ENCODE peak calls at places on chromosomes 3 and 15, in six cellular contexts. N is sigmoid colon, A is transverse colon, I is stomach, Y is suprapubic skin, M is GM12878. J is an unnamed sample. For H3K4me1 and H3K36me3, the result is how much of the 10 kb centered on the place peaks cover.

GRCh38 chr3:66407281-66408218 is 93.3 kb downstream of the LRIG1 start:
- DNase-seq in N (peak), A (peak), M (no peak), I (peak), Y (no peak), J (no peak)

GRCh38 chr3:64008487-64008886 is 14.8 kb downstream of the PSMD6 start:
- DNase-seq in I (no peak), A (no peak), Y (no peak), N (no peak), M (no peak), J (no peak)

GRCh38 chr15:96578393-96578792 is 247.9 kb downstream of the NR2F2 start:
- DNase-seq in Y (no peak), M (no peak), N (no peak), I (no peak), A (no peak), J (no peak)

GRCh38 chr3:128481438-128481942 is 11.5 kb downstream of the GATA2 start:
- DNase-seq in N (no peak), Y (no peak), I (no peak), A (no peak), M (no peak), J (no peak)

GRCh38 chr15:73988075-73988969 is 3.8 kb downstream of the STOML1 start:
- DNase-seq in M (no peak), N (peak), A (no peak), I (no peak), Y (no peak), J (no peak)

GRCh38 chr3:48369685-48370329 is 2.2 kb upstream of the FBXW12 start:
- DNase-seq in M (no peak), Y (no peak), N (no peak), A (peak), I (no peak), J (no peak)

GRCh38 chr15:58489693-58490404 is 58.1 kb downstream of the LIPC start:
- DNase-seq in N (no peak), Y (no peak), A (no peak), M (no peak), I (no peak), J (no peak)

GRCh38 chr15:68508485-68509189 is 70.2 kb upstream of the CORO2B start:
- DNase-seq in M (no peak), A (no peak), Y (peak), I (no peak), N (no peak), J (no peak)

GRCh38 chr15:99427668-99428361 is 138.0 kb upstream of the MEF2A start:
- DNase-seq in N (peak), I (no peak), Y (peak), A (no peak), M (no peak), J (no peak)

GRCh38 chr3:8712045-8712870 is 21.3 kb upstream of the CAV3 start:
- DNase-seq in M (no peak), N (no peak), I (no peak), A (no peak), Y (no peak), J (no peak)

GRCh38 chr3:7876741-7877297 is 624.8 kb upstream of the LMCD1 start:
- DNase-seq in I (no peak), Y (no peak), N (no peak), M (no peak), A (no peak), J (no peak)

GRCh38 chr15:99955181-99955525 is 221.9 kb upstream of the LYSMD4 start:
- DNase-seq in Y (peak), A (no peak), I (no peak), M (no peak), N (no peak), J (no peak)

GRCh38 chr3:174936590-174936989 is 77.5 kb downstream of the NAALADL2 start:
- DNase-seq in I (no peak), M (no peak), Y (no peak), A (no peak), N (no peak), J (no peak)

GRCh38 chr3:187918081-187918644 is 172.9 kb upstream of the BCL6 start:
- DNase-seq in N (no peak), A (no peak), Y (no peak), I (no peak), M (no peak), J (no peak)

GRCh38 chr15:65067334-65067644 is 502 bp downstream of the RASL12 start:
- DNase-seq in Y (no peak), M (no peak), N (no peak), I (no peak), A (no peak), J (no peak)

GRCh38 chr3:64031540-64032533 is 8.5 kb upstream of the PSMD6 start:
- DNase-seq in Y (no peak), A (no peak), I (no peak), M (no peak), N (no peak), J (no peak)

GRCh38 chr3:127237835-127238234 is 44.9 kb downstream of the PRR23E start:
- DNase-seq in M (no peak), I (no peak), Y (no peak), N (no peak), A (no peak), J (no peak)

GRCh38 chr3:39849992-39850706 is 40.7 kb downstream of the MYRIP start:
- DNase-seq in M (no peak), Y (no peak), N (no peak), A (no peak), I (no peak), J (no peak)

GRCh38 chr3:65729553-65729952 is 309.2 kb downstream of the MAGI1 start:
- DNase-seq in A (no peak), Y (no peak), N (no peak), M (no peak), I (no peak), J (no peak)

GRCh38 chr3:75396316-75396802 is 267.8 kb upstream of the FRG2C start:
- DNase-seq in A (no peak), M (no peak), Y (no peak), N (no peak), I (no peak), J (no peak)

GRCh38 chr3:49785565-49786356 is 581 bp downstream of the IP6K1 start:
- DNase-seq in Y (no peak), A (peak), M (no peak), N (peak), I (peak), J (peak)

GRCh38 chr3:175433026-175433668 is 574.0 kb downstream of the NAALADL2 start:
- DNase-seq in A (no peak), I (no peak), M (no peak), N (no peak), Y (no peak), J (no peak)

GRCh38 chr3:67678665-67679064 is 24.3 kb upstream of the SUCLG2 start:
- DNase-seq in Y (no peak), A (no peak), I (no peak), M (no peak), N (no peak), J (no peak)

GRCh38 chr3:161548301-161548700 is 51.7 kb downstream of the OTOL1 start:
- DNase-seq in Y (no peak), M (no peak), N (no peak), I (no peak), A (no peak), J (no peak)

GRCh38 chr3:138165061-138165460 is 9.7 kb downstream of the DBR1 start:
- DNase-seq in I (no peak), Y (no peak), N (no peak), M (no peak), A (no peak), J (no peak)

GRCh38 chr3:46934067-46934466 is 42.5 kb downstream of the CCDC12 start:
- DNase-seq in A (no peak), M (no peak), Y (no peak), N (peak), I (no peak), J (no peak)
- H3K4me1 ChIP-seq in A (half or more), M (half or more), Y (half or more), N (half or more), I (half or more), J (half or more)

GRCh38 chr3:37574177-37574958 is 287.3 kb upstream of the CTDSPL start:
- DNase-seq in A (no peak), I (no peak), N (no peak), M (no peak), Y (no peak), J (no peak)
- H3K36me3 ChIP-seq in A (under half), I (under half), N (under half), M (under half), Y (under half), J (under half)

GRCh38 chr3:190532626-190533155 is 18.8 kb downstream of the IL1RAP start:
- DNase-seq in A (no peak), M (no peak), I (no peak), N (no peak), Y (no peak), J (no peak)

GRCh38 chr3:190534986-190535385 is 21.1 kb downstream of the IL1RAP start:
- DNase-seq in Y (no peak), N (no peak), A (no peak), I (no peak), M (no peak), J (no peak)

GRCh38 chr3:190534386-190534785 is 20.5 kb downstream of the IL1RAP start:
- DNase-seq in Y (no peak), I (no peak), A (no peak), N (no peak), M (no peak), J (no peak)

GRCh38 chr3:190531406-190531805 is 17.5 kb downstream of the IL1RAP start:
- DNase-seq in N (no peak), M (no peak), I (no peak), A (no peak), Y (no peak), J (no peak)

DNA sequence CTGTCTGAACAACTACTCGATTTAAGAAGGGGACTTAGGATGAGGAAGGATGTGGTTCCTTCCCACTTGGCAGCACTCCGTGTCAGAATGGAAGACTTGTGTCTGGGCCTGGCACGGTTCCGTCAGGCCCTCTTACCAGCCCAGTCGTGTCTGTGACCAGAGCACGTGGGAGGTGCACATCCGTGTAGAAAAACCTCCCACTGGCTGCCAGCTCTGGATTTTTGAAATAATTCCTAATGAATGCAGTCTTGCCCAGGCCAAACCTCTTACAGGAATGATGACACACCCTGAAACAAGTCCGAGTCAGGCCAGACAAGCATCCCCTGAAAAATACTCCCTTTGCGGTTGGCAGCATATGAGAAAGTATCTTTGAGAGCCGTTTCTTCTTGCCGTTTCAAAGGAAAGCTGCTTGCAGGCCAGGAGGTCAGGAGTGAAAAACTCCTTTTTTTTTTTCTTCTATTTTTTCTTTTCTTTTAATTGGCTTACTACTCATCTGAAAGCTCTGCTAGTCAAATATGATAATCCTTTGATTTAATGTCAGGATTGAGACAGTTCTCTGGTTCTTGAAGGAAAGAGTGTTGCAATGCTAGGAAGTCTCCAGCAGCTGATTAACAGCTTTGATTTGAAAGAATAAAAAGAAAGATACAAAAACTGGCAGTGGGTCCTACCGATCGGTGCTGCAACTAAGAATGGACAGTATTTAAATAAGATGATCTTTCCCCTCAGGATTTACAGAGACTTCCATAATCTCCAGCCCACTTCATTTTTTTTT is 19.8 kb downstream of the IL1RAP start:
- DNase-seq in M (no peak), N (peak), Y (peak), I (no peak), A (peak), J (no peak)
- TF ChIP-seq EP300 in M (no peak), N (no peak), Y (no peak), I (no peak), A (no peak), J (no peak)

GRCh38 chr3:133583396-133583795 is 9.9 kb downstream of the CDV3 start:
- DNase-seq in Y (no peak), N (no peak), A (no peak), M (no peak), I (no peak), J (no peak)
- H3K4me1 ChIP-seq in Y (under half), N (under half), A (under half), M (under half), I (half or more), J (under half)

DNA sequence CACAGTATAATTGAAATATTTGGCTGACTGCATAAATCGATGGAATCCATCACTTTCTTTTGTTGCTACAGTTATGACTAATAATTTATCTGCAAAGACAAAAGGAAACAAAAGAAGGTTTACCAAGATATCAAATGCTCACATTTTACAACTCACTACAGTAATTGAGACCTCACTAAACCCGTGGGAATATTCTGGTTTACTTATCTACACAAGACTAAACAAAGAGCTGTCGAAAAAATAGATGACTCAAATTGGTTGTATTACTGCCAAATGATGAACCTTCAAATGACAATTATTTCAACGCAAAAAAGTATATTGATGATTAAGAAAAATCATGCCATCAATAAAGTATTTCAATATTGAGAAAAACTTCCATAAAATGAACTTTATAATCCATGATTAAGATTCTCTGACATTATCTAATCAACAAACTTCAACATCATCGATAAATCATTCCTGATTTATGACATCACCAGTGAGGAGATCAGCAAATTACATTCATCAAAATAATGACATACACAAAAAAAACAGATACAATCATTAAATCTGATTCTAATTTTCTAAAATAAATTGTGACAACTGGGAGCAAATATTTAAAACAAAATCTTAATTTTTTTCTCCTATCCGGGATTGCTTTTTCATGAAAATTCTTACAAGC is 36.7 kb downstream of the PLOD2 start:
- DNase-seq in M (no peak), A (no peak), I (no peak), Y (no peak), N (no peak), J (no peak)
- H3K36me3 ChIP-seq in M (under half), A (under half), I (under half), Y (under half), N (under half), J (under half)

GRCh38 chr3:131501949-131502348 is 822 bp downstream of the MRPL3 start:
- DNase-seq in A (no peak), Y (no peak), I (no peak), N (no peak), M (no peak), J (no peak)

GRCh38 chr3:131503328-131503650 is 518 bp upstream of the MRPL3 start:
- DNase-seq in N (no peak), Y (no peak), I (no peak), M (no peak), A (no peak), J (no peak)

GRCh38 chr3:131502530-131503327 is at the start of gene MRPL3:
- DNase-seq in A (peak), N (peak), M (peak), Y (peak), I (peak), J (peak)
- TF ChIP-seq EP300 in A (no peak), N (no peak), M (no peak), Y (no peak), I (no peak), J (no peak)

GRCh38 chr15:39625856-39626255 is 45.0 kb downstream of the THBS1 start:
- DNase-seq in N (no peak), I (no peak), M (no peak), Y (no peak), A (no peak), J (no peak)

GRCh38 chr15:39622660-39623549 is 42.0 kb downstream of the THBS1 start:
- DNase-seq in N (no peak), I (no peak), M (no peak), A (no peak), Y (no peak), J (no peak)

GRCh38 chr15:39625451-39625850 is 44.6 kb downstream of the THBS1 start:
- DNase-seq in I (no peak), N (no peak), M (no peak), A (no peak), Y (no peak), J (no peak)

GRCh38 chr15:39623550-39623931 is 42.7 kb downstream of the THBS1 start:
- DNase-seq in I (no peak), A (no peak), Y (no peak), N (no peak), M (peak), J (no peak)

DNA sequence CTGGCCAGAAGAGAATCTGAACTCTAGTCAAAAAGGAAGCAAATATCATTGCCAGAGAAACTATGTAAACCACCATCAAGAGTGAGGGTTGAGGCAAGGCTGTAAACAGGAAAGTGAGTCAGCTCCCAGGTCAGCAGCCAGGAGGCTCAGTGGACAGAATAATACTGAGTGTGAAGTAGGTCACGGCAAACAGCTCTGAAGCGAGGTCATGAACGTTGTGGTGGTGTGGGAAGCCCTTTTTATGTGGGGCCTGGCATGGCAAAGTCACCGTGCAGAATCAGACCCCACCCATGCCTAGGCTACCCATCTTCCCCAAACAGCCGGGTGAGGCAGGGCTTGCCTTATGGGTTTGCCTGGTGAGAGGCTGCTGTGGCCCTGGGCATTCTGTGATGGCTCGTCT is 43.9 kb downstream of the THBS1 start:
- DNase-seq in Y (no peak), A (peak), N (peak), M (peak), I (peak), J (no peak)
- H3K4me1 ChIP-seq in Y (under half), A (half or more), N (half or more), M (under half), I (under half), J (half or more)